ENCODE peak calls at places on chromosomes 7 and 10, in seven cellular contexts. G, E, Q, O, B, A and U are unnamed samples.

GRCh38 chr10:133260895-133261725 is 15.6 kb downstream of the ADAM8 start:
- DNase-seq in G (peak; percentile 73), E (peak; percentile 21), Q (peak; percentile 73), O (peak; percentile 22), B (peak; percentile 77), A (peak; percentile 78), U (peak; percentile 88)

GRCh38 chr10:130050008-130050407 is 60.6 kb downstream of the C10orf143 start:
- DNase-seq in G (no peak), E (no peak), Q (no peak), O (no peak), B (no peak), A (no peak), U (no peak)

GRCh38 chr10:69797959-69798358 is 3.7 kb upstream of the COL13A1 start:
- DNase-seq in G (no peak), E (no peak), Q (no peak), O (no peak), B (no peak), A (no peak), U (no peak)

GRCh38 chr10:98262571-98262970 is 5.4 kb downstream of the LOXL4 start:
- DNase-seq in G (no peak), E (no peak), Q (no peak), O (no peak), B (no peak), A (no peak), U (peak; percentile 78)

GRCh38 chr7:22613466-22613865 is 113.5 kb upstream of the STEAP1B start:
- DNase-seq in G (no peak), E (no peak), Q (no peak), O (no peak), B (no peak), A (no peak), U (no peak)

GRCh38 chr7:123929107-123929506 is 4.1 kb downstream of the SPAM1 start:
- DNase-seq in G (no peak), E (no peak), Q (no peak), O (no peak), B (no peak), A (no peak), U (no peak)

GRCh38 chr7:125551008-125551407 is 621.4 kb upstream of the POT1 start:
- DNase-seq in G (no peak), E (no peak), Q (no peak), O (no peak), B (no peak), A (no peak), U (no peak)

GRCh38 chr10:105352827-105353226 is 711.7 kb downstream of the SORCS3 start:
- DNase-seq in G (no peak), E (no peak), Q (no peak), O (no peak), B (no peak), A (no peak), U (no peak)

GRCh38 chr7:30752979-30753378 is 1.0 kb downstream of the INMT start:
- DNase-seq in G (no peak), E (no peak), Q (no peak), O (peak; percentile 24), B (no peak), A (no peak), U (no peak)